ENCODE peak calls at places on chromosomes 12 and 14, in seven cellular contexts. One of them, this sample, is unnamed.

GRCh38 chr12:15631007-15631715 is 158.0 kb downstream of the EPS8 start:
- DNase-seq in left ventricle myocardium superior: no peak
- DNase-seq in cardiac muscle cell: no peak
- DNase-seq in HT1080: no peak
- DNase-seq in stimulated activated CD4-positive, alpha-beta T cell treated with anti-CD3 and anti-CD28 coated beads, Interleukin-4, amount 100 ng/mL, for 48 hours: no peak
- DNase-seq in stimulated activated naive CD4-positive, alpha-beta T cell: no peak
- DNase-seq in RPMI7951: no peak
- DNase-seq in this sample: no peak

GRCh38 chr12:77087427-77087826 is 22.1 kb upstream of the E2F7 start:
- DNase-seq in left ventricle myocardium superior: no peak
- DNase-seq in cardiac muscle cell: peak; percentile 83
- DNase-seq in HT1080: peak; percentile 83
- DNase-seq in stimulated activated CD4-positive, alpha-beta T cell treated with anti-CD3 and anti-CD28 coated beads, Interleukin-4, amount 100 ng/mL, for 48 hours: no peak
- DNase-seq in stimulated activated naive CD4-positive, alpha-beta T cell: no peak
- DNase-seq in RPMI7951: peak; percentile 87
- DNase-seq in this sample: no peak

GRCh38 chr12:4148418-4149056 is 125.0 kb upstream of the CCND2 start:
- DNase-seq in left ventricle myocardium superior: peak; percentile 80
- DNase-seq in cardiac muscle cell: no peak
- DNase-seq in HT1080: no peak
- DNase-seq in stimulated activated CD4-positive, alpha-beta T cell treated with anti-CD3 and anti-CD28 coated beads, Interleukin-4, amount 100 ng/mL, for 48 hours: no peak
- DNase-seq in stimulated activated naive CD4-positive, alpha-beta T cell: no peak
- DNase-seq in RPMI7951: no peak
- DNase-seq in this sample: no peak

GRCh38 chr12:18261273-18261672 is at the start of gene PIK3C2G:
- DNase-seq in left ventricle myocardium superior: no peak
- DNase-seq in cardiac muscle cell: no peak
- DNase-seq in HT1080: no peak
- DNase-seq in stimulated activated CD4-positive, alpha-beta T cell treated with anti-CD3 and anti-CD28 coated beads, Interleukin-4, amount 100 ng/mL, for 48 hours: no peak
- DNase-seq in stimulated activated naive CD4-positive, alpha-beta T cell: no peak
- DNase-seq in RPMI7951: no peak
- DNase-seq in this sample: peak; percentile 83

GRCh38 chr14:105146976-105147700 is 21.4 kb downstream of the JAG2 start:
- DNase-seq in left ventricle myocardium superior: no peak
- DNase-seq in cardiac muscle cell: no peak
- DNase-seq in HT1080: no peak
- DNase-seq in stimulated activated CD4-positive, alpha-beta T cell treated with anti-CD3 and anti-CD28 coated beads, Interleukin-4, amount 100 ng/mL, for 48 hours: no peak
- DNase-seq in stimulated activated naive CD4-positive, alpha-beta T cell: no peak
- DNase-seq in RPMI7951: no peak
- DNase-seq in this sample: no peak

GRCh38 chr12:110694330-110694891 is 5.5 kb upstream of the HVCN1 start:
- DNase-seq in left ventricle myocardium superior: peak; percentile 68
- DNase-seq in cardiac muscle cell: peak; percentile 22
- DNase-seq in HT1080: no peak
- DNase-seq in stimulated activated CD4-positive, alpha-beta T cell treated with anti-CD3 and anti-CD28 coated beads, Interleukin-4, amount 100 ng/mL, for 48 hours: no peak
- DNase-seq in stimulated activated naive CD4-positive, alpha-beta T cell: no peak
- DNase-seq in RPMI7951: no peak
- DNase-seq in this sample: no peak

GRCh38 chr12:115383668-115384067 is 699.7 kb upstream of the TBX3 start:
- DNase-seq in left ventricle myocardium superior: no peak
- DNase-seq in cardiac muscle cell: peak; percentile 83
- DNase-seq in HT1080: peak; percentile 53
- DNase-seq in stimulated activated CD4-positive, alpha-beta T cell treated with anti-CD3 and anti-CD28 coated beads, Interleukin-4, amount 100 ng/mL, for 48 hours: no peak
- DNase-seq in stimulated activated naive CD4-positive, alpha-beta T cell: no peak
- DNase-seq in RPMI7951: peak; percentile 23
- DNase-seq in this sample: peak; percentile 97

GRCh38 chr14:50762931-50763300 is 68.0 kb downstream of the NIN start:
- DNase-seq in left ventricle myocardium superior: no peak
- DNase-seq in cardiac muscle cell: no peak
- DNase-seq in HT1080: no peak
- DNase-seq in stimulated activated CD4-positive, alpha-beta T cell treated with anti-CD3 and anti-CD28 coated beads, Interleukin-4, amount 100 ng/mL, for 48 hours: no peak
- DNase-seq in stimulated activated naive CD4-positive, alpha-beta T cell: no peak
- DNase-seq in RPMI7951: no peak
- DNase-seq in this sample: no peak

GRCh38 chr12:50614167-50614762 is 109.5 kb downstream of the DIP2B start:
- DNase-seq in left ventricle myocardium superior: no peak
- DNase-seq in cardiac muscle cell: peak; percentile 81
- DNase-seq in HT1080: peak; percentile 68
- DNase-seq in stimulated activated CD4-positive, alpha-beta T cell treated with anti-CD3 and anti-CD28 coated beads, Interleukin-4, amount 100 ng/mL, for 48 hours: no peak
- DNase-seq in stimulated activated naive CD4-positive, alpha-beta T cell: no peak
- DNase-seq in RPMI7951: peak; percentile 82
- DNase-seq in this sample: no peak

GRCh38 chr12:57611116-57611809 is at the start of gene ARHGEF25:
- DNase-seq in left ventricle myocardium superior: peak; percentile 91
- DNase-seq in cardiac muscle cell: peak; percentile 73
- DNase-seq in HT1080: no peak
- DNase-seq in stimulated activated CD4-positive, alpha-beta T cell treated with anti-CD3 and anti-CD28 coated beads, Interleukin-4, amount 100 ng/mL, for 48 hours: no peak
- DNase-seq in stimulated activated naive CD4-positive, alpha-beta T cell: peak; percentile 19
- DNase-seq in RPMI7951: peak; percentile 56
- DNase-seq in this sample: peak; percentile 35

GRCh38 chr12:38954119-38954746 is 48.8 kb upstream of the CPNE8 start:
- DNase-seq in left ventricle myocardium superior: no peak
- DNase-seq in cardiac muscle cell: no peak
- DNase-seq in HT1080: no peak
- DNase-seq in stimulated activated CD4-positive, alpha-beta T cell treated with anti-CD3 and anti-CD28 coated beads, Interleukin-4, amount 100 ng/mL, for 48 hours: no peak
- DNase-seq in stimulated activated naive CD4-positive, alpha-beta T cell: no peak
- DNase-seq in RPMI7951: no peak
- DNase-seq in this sample: no peak

GRCh38 chr14:100332797-100333196 is 9.7 kb downstream of the SLC25A47 start:
- DNase-seq in left ventricle myocardium superior: no peak
- DNase-seq in cardiac muscle cell: no peak
- DNase-seq in HT1080: no peak
- DNase-seq in stimulated activated CD4-positive, alpha-beta T cell treated with anti-CD3 and anti-CD28 coated beads, Interleukin-4, amount 100 ng/mL, for 48 hours: no peak
- DNase-seq in stimulated activated naive CD4-positive, alpha-beta T cell: no peak
- DNase-seq in RPMI7951: no peak
- DNase-seq in this sample: no peak

GRCh38 chr12:24557738-24558137 is 391.2 kb downstream of the BCAT1 start:
- DNase-seq in left ventricle myocardium superior: no peak
- DNase-seq in cardiac muscle cell: no peak
- DNase-seq in HT1080: no peak
- DNase-seq in stimulated activated CD4-positive, alpha-beta T cell treated with anti-CD3 and anti-CD28 coated beads, Interleukin-4, amount 100 ng/mL, for 48 hours: no peak
- DNase-seq in stimulated activated naive CD4-positive, alpha-beta T cell: no peak
- DNase-seq in RPMI7951: no peak
- DNase-seq in this sample: no peak

GRCh38 chr12:31897791-31898503 is 61.3 kb upstream of the RESF1 start:
- DNase-seq in left ventricle myocardium superior: peak; percentile 59
- DNase-seq in cardiac muscle cell: peak; percentile 61
- DNase-seq in HT1080: peak; percentile 70
- DNase-seq in stimulated activated CD4-positive, alpha-beta T cell treated with anti-CD3 and anti-CD28 coated beads, Interleukin-4, amount 100 ng/mL, for 48 hours: no peak
- DNase-seq in stimulated activated naive CD4-positive, alpha-beta T cell: no peak
- DNase-seq in RPMI7951: peak; percentile 87
- DNase-seq in this sample: no peak

GRCh38 chr12:3752741-3753486 is at the start of gene CRACR2A:
- DNase-seq in left ventricle myocardium superior: peak; percentile 85
- DNase-seq in cardiac muscle cell: peak; percentile 87
- DNase-seq in HT1080: peak; percentile 83
- DNase-seq in stimulated activated CD4-positive, alpha-beta T cell treated with anti-CD3 and anti-CD28 coated beads, Interleukin-4, amount 100 ng/mL, for 48 hours: peak; percentile 75
- DNase-seq in stimulated activated naive CD4-positive, alpha-beta T cell: peak; percentile 61
- DNase-seq in RPMI7951: peak; percentile 71
- DNase-seq in this sample: no peak

GRCh38 chr12:1706284-1707016 is 15.6 kb downstream of the ADIPOR2 start:
- DNase-seq in left ventricle myocardium superior: no peak
- DNase-seq in cardiac muscle cell: no peak
- DNase-seq in HT1080: no peak
- DNase-seq in stimulated activated CD4-positive, alpha-beta T cell treated with anti-CD3 and anti-CD28 coated beads, Interleukin-4, amount 100 ng/mL, for 48 hours: no peak
- DNase-seq in stimulated activated naive CD4-positive, alpha-beta T cell: no peak
- DNase-seq in RPMI7951: no peak
- DNase-seq in this sample: peak; percentile 82

GRCh38 chr14:92922883-92923743 is at the start of gene CHGA:
- DNase-seq in left ventricle myocardium superior: peak; percentile 75
- DNase-seq in cardiac muscle cell: peak; percentile 55
- DNase-seq in HT1080: no peak
- DNase-seq in stimulated activated CD4-positive, alpha-beta T cell treated with anti-CD3 and anti-CD28 coated beads, Interleukin-4, amount 100 ng/mL, for 48 hours: peak; percentile 45
- DNase-seq in stimulated activated naive CD4-positive, alpha-beta T cell: peak; percentile 30
- DNase-seq in RPMI7951: peak; percentile 23
- DNase-seq in this sample: no peak

GRCh38 chr12:108857158-108857407 is 300 bp downstream of the SSH1 start:
- DNase-seq in left ventricle myocardium superior: no peak
- DNase-seq in cardiac muscle cell: no peak
- DNase-seq in HT1080: no peak
- DNase-seq in stimulated activated CD4-positive, alpha-beta T cell treated with anti-CD3 and anti-CD28 coated beads, Interleukin-4, amount 100 ng/mL, for 48 hours: no peak
- DNase-seq in stimulated activated naive CD4-positive, alpha-beta T cell: no peak
- DNase-seq in RPMI7951: no peak
- DNase-seq in this sample: no peak

GRCh38 chr12:2358986-2359658 is 306.3 kb downstream of the CACNA1C start:
- DNase-seq in left ventricle myocardium superior: no peak
- DNase-seq in cardiac muscle cell: peak; percentile 27
- DNase-seq in HT1080: peak; percentile 20
- DNase-seq in stimulated activated CD4-positive, alpha-beta T cell treated with anti-CD3 and anti-CD28 coated beads, Interleukin-4, amount 100 ng/mL, for 48 hours: no peak
- DNase-seq in stimulated activated naive CD4-positive, alpha-beta T cell: no peak
- DNase-seq in RPMI7951: no peak
- DNase-seq in this sample: no peak

GRCh38 chr14:90536511-90537191 is 139.8 kb downstream of the CALM1 start:
- DNase-seq in left ventricle myocardium superior: no peak
- DNase-seq in cardiac muscle cell: no peak
- DNase-seq in HT1080: no peak
- DNase-seq in stimulated activated CD4-positive, alpha-beta T cell treated with anti-CD3 and anti-CD28 coated beads, Interleukin-4, amount 100 ng/mL, for 48 hours: no peak
- DNase-seq in stimulated activated naive CD4-positive, alpha-beta T cell: no peak
- DNase-seq in RPMI7951: no peak
- DNase-seq in this sample: no peak

GRCh38 chr14:90508536-90509254 is 111.9 kb downstream of the CALM1 start:
- DNase-seq in left ventricle myocardium superior: no peak
- DNase-seq in cardiac muscle cell: no peak
- DNase-seq in HT1080: no peak
- DNase-seq in stimulated activated CD4-positive, alpha-beta T cell treated with anti-CD3 and anti-CD28 coated beads, Interleukin-4, amount 100 ng/mL, for 48 hours: no peak
- DNase-seq in stimulated activated naive CD4-positive, alpha-beta T cell: no peak
- DNase-seq in RPMI7951: no peak
- DNase-seq in this sample: peak; percentile 70

GRCh38 chr12:2341871-2342270 is 289.1 kb downstream of the CACNA1C start:
- DNase-seq in left ventricle myocardium superior: no peak
- DNase-seq in cardiac muscle cell: peak; percentile 80
- DNase-seq in HT1080: peak; percentile 78
- DNase-seq in stimulated activated CD4-positive, alpha-beta T cell treated with anti-CD3 and anti-CD28 coated beads, Interleukin-4, amount 100 ng/mL, for 48 hours: no peak
- DNase-seq in stimulated activated naive CD4-positive, alpha-beta T cell: no peak
- DNase-seq in RPMI7951: peak; percentile 79
- DNase-seq in this sample: peak; percentile 38

GRCh38 chr14:22412936-22413411 is 176.1 kb downstream of the DAD1 start:
- DNase-seq in left ventricle myocardium superior: no peak
- DNase-seq in cardiac muscle cell: peak; percentile 28
- DNase-seq in HT1080: no peak
- DNase-seq in stimulated activated CD4-positive, alpha-beta T cell treated with anti-CD3 and anti-CD28 coated beads, Interleukin-4, amount 100 ng/mL, for 48 hours: no peak
- DNase-seq in stimulated activated naive CD4-positive, alpha-beta T cell: no peak
- DNase-seq in RPMI7951: peak; percentile 79
- DNase-seq in this sample: no peak

GRCh38 chr12:49705479-49706267 is 1.5 kb downstream of the FMNL3 start:
- DNase-seq in left ventricle myocardium superior: peak; percentile 41
- DNase-seq in cardiac muscle cell: peak; percentile 64
- DNase-seq in HT1080: peak; percentile 95
- DNase-seq in stimulated activated CD4-positive, alpha-beta T cell treated with anti-CD3 and anti-CD28 coated beads, Interleukin-4, amount 100 ng/mL, for 48 hours: no peak
- DNase-seq in stimulated activated naive CD4-positive, alpha-beta T cell: no peak
- DNase-seq in RPMI7951: peak; percentile 89
- DNase-seq in this sample: peak; percentile 55

GRCh38 chr12:78005094-78005492 is 174.4 kb downstream of the NAV3 start:
- DNase-seq in left ventricle myocardium superior: no peak
- DNase-seq in cardiac muscle cell: no peak
- DNase-seq in HT1080: no peak
- DNase-seq in stimulated activated CD4-positive, alpha-beta T cell treated with anti-CD3 and anti-CD28 coated beads, Interleukin-4, amount 100 ng/mL, for 48 hours: no peak
- DNase-seq in stimulated activated naive CD4-positive, alpha-beta T cell: no peak
- DNase-seq in RPMI7951: no peak
- DNase-seq in this sample: no peak

GRCh38 chr14:92463141-92463540 is 50.4 kb upstream of the RIN3 start:
- DNase-seq in left ventricle myocardium superior: no peak
- DNase-seq in cardiac muscle cell: no peak
- DNase-seq in HT1080: no peak
- DNase-seq in stimulated activated CD4-positive, alpha-beta T cell treated with anti-CD3 and anti-CD28 coated beads, Interleukin-4, amount 100 ng/mL, for 48 hours: no peak
- DNase-seq in stimulated activated naive CD4-positive, alpha-beta T cell: no peak
- DNase-seq in RPMI7951: no peak
- DNase-seq in this sample: no peak

GRCh38 chr12:55698965-55699364 is 8.7 kb downstream of the ITGA7 start:
- DNase-seq in left ventricle myocardium superior: peak; percentile 18
- DNase-seq in cardiac muscle cell: no peak
- DNase-seq in HT1080: no peak
- DNase-seq in stimulated activated CD4-positive, alpha-beta T cell treated with anti-CD3 and anti-CD28 coated beads, Interleukin-4, amount 100 ng/mL, for 48 hours: no peak
- DNase-seq in stimulated activated naive CD4-positive, alpha-beta T cell: no peak
- DNase-seq in RPMI7951: no peak
- DNase-seq in this sample: no peak